ENCODE peak calls at places on chromosomes 6 and 20, in nine cellular contexts. C is NAMALWA, B is HCEC 1CT, N is posterior cingulate gyrus, M is WTC11, R is AG04449, Z is fibroblast of mammary gland, K is EH, J is left cardiac atrium. O is an unnamed sample.

GRCh38 chr6:73523434-73524123 is 2.7 kb upstream of the EEF1A1 start:
- DNase-seq in C (peak), B (no peak), N (no peak), M (peak), R (no peak), Z (peak), K (peak), J (peak), O (peak)

GRCh38 chr6:13146429-13146828 is 181.9 kb downstream of the TBC1D7 start:
- DNase-seq in C (no peak), B (no peak), N (no peak), M (no peak), R (no peak), Z (no peak), K (no peak), J (no peak), O (no peak)

GRCh38 chr6:4128748-4129147 is 6.6 kb downstream of the ECI2 start:
- DNase-seq in C (no peak), B (no peak), N (no peak), M (no peak), R (no peak), Z (no peak), K (peak), J (no peak), O (no peak)

GRCh38 chr20:1301031-1301529 is 27.9 kb downstream of the SDCBP2 start:
- DNase-seq in C (no peak), B (peak), N (no peak), M (no peak), R (no peak), Z (peak), K (peak), J (no peak), O (no peak)

GRCh38 chr6:138765896-138766487 is 7.6 kb upstream of the CCDC28A start:
- DNase-seq in C (peak), B (peak), N (no peak), M (no peak), R (no peak), Z (peak), K (peak), J (no peak), O (peak)

GRCh38 chr20:18734525-18735189 is 78.9 kb upstream of the SCP2D1 start:
- DNase-seq in C (no peak), B (no peak), N (no peak), M (no peak), R (no peak), Z (peak), K (peak), J (no peak), O (no peak)

GRCh38 chr6:95973976-95974375 is 41.8 kb upstream of the FUT9 start:
- DNase-seq in C (no peak), B (no peak), N (no peak), M (no peak), R (no peak), Z (no peak), K (no peak), J (no peak), O (no peak)

GRCh38 chr6:106799008-106799952 is 169.9 kb downstream of the QRSL1 start:
- DNase-seq in C (peak), B (peak), N (no peak), M (no peak), R (no peak), Z (peak), K (peak), J (no peak), O (no peak)

GRCh38 chr6:129598244-129599187 is 111.5 kb downstream of the ARHGAP18 start:
- DNase-seq in C (peak), B (peak), N (no peak), M (no peak), R (peak), Z (peak), K (peak), J (no peak), O (peak)

GRCh38 chr6:81169166-81169565 is 583.3 kb downstream of the TENT5A start:
- DNase-seq in C (no peak), B (peak), N (no peak), M (no peak), R (no peak), Z (peak), K (peak), J (no peak), O (no peak)

GRCh38 chr20:4014031-4014474 is 1.3 kb downstream of the RNF24 start:
- DNase-seq in C (peak), B (peak), N (no peak), M (no peak), R (peak), Z (peak), K (peak), J (no peak), O (no peak)

GRCh38 chr6:141264101-141264500 is 868.6 kb upstream of the GJE1 start:
- DNase-seq in C (no peak), B (no peak), N (no peak), M (no peak), R (no peak), Z (peak), K (no peak), J (no peak), O (no peak)

GRCh38 chr6:148166339-148166949 is 176.2 kb upstream of the SASH1 start:
- DNase-seq in C (peak), B (peak), N (no peak), M (no peak), R (peak), Z (peak), K (peak), J (no peak), O (peak)

GRCh38 chr6:44224154-44224977 is 971 bp downstream of the SLC29A1 start:
- DNase-seq in C (peak), B (no peak), N (no peak), M (peak), R (no peak), Z (no peak), K (peak), J (no peak), O (no peak)

GRCh38 chr6:28885149-28885738 is 38.5 kb downstream of the TRIM27 start:
- DNase-seq in C (no peak), B (no peak), N (no peak), M (no peak), R (no peak), Z (no peak), K (no peak), J (no peak), O (no peak)

O was measured in germinal center.